ENCODE peak calls at places on chromosomes 12 and 14, in ten cellular contexts. X is WERI-Rb-1; F is GM12878; D is sigmoid colon; E is psoas muscle; O is stomach; B is left ventricle myocardium inferior; T is CD4-positive, alpha-beta T cell; P is heart right ventricle; N is colonic mucosa. R is an unnamed sample.

GRCh38 chr12:32776258-32776657 is 20.6 kb upstream of the YARS2 start:
- DNase-seq in X (no peak), F (no peak), D (no peak), E (no peak), O (no peak), B (no peak), T (no peak), P (no peak), N (no peak), R (no peak)

GRCh38 chr12:9798008-9798619 is 29.2 kb upstream of the KLRF1 start:
- DNase-seq in X (peak), F (peak), D (no peak), E (no peak), O (peak), B (no peak), T (peak), P (no peak), N (peak), R (peak)

GRCh38 chr12:96196781-96197180 is 2.6 kb downstream of the ELK3 start:
- DNase-seq in X (no peak), F (no peak), D (no peak), E (no peak), O (no peak), B (no peak), T (no peak), P (no peak), N (no peak), R (no peak)

GRCh38 chr12:112967858-112968257 is 10.5 kb upstream of the OAS2 start:
- DNase-seq in X (no peak), F (no peak), D (no peak), E (no peak), O (no peak), B (no peak), T (no peak), P (no peak), N (no peak), R (no peak)

GRCh38 chr12:3000548-3001275 is 41.5 kb downstream of the TEAD4 start:
- DNase-seq in X (peak), F (no peak), D (no peak), E (no peak), O (no peak), B (no peak), T (no peak), P (no peak), N (no peak), R (no peak)

GRCh38 chr12:32265920-32266319 is 133.4 kb upstream of the FGD4 start:
- DNase-seq in X (no peak), F (no peak), D (no peak), E (no peak), O (no peak), B (no peak), T (no peak), P (no peak), N (no peak), R (no peak)

GRCh38 chr12:103373088-103373523 is 122.7 kb downstream of the C12orf42 start:
- DNase-seq in X (no peak), F (no peak), D (no peak), E (no peak), O (peak), B (no peak), T (no peak), P (no peak), N (no peak), R (no peak)

GRCh38 chr12:8948711-8949524 is 527 bp downstream of the M6PR start:
- DNase-seq in X (peak), F (no peak), D (no peak), E (no peak), O (no peak), B (no peak), T (no peak), P (no peak), N (peak), R (no peak)

GRCh38 chr12:59629890-59630289 is 34.1 kb downstream of the SLC16A7 start:
- DNase-seq in X (no peak), F (no peak), D (no peak), E (no peak), O (no peak), B (no peak), T (no peak), P (no peak), N (no peak), R (no peak)

GRCh38 chr12:85516667-85517325 is 236.8 kb downstream of the ALX1 start:
- DNase-seq in X (no peak), F (no peak), D (no peak), E (no peak), O (no peak), B (no peak), T (no peak), P (no peak), N (no peak), R (peak)

GRCh38 chr14:30337456-30337855 is 221.5 kb upstream of the G2E3 start:
- DNase-seq in X (no peak), F (no peak), D (no peak), E (no peak), O (no peak), B (no peak), T (no peak), P (no peak), N (no peak), R (no peak)

GRCh38 chr12:19972325-19973288 is 395.7 kb upstream of the PDE3A start:
- DNase-seq in X (no peak), F (peak), D (no peak), E (no peak), O (no peak), B (no peak), T (no peak), P (no peak), N (no peak), R (no peak)

GRCh38 chr12:53739285-53740129 is 12.3 kb upstream of the CALCOCO1 start:
- DNase-seq in X (no peak), F (no peak), D (no peak), E (no peak), O (no peak), B (no peak), T (no peak), P (no peak), N (no peak), R (no peak)

GRCh38 chr12:93429852-93430251 is 11.9 kb downstream of the UBE2N start:
- DNase-seq in X (no peak), F (no peak), D (no peak), E (no peak), O (no peak), B (no peak), T (no peak), P (no peak), N (no peak), R (no peak)

GRCh38 chr14:52068741-52069616 is at the start of gene NID2:
- DNase-seq in X (peak), F (no peak), D (peak), E (peak), O (peak), B (peak), T (no peak), P (peak), N (peak), R (no peak)

GRCh38 chr12:75489187-75489586 is 8.6 kb downstream of the GLIPR1 start:
- DNase-seq in X (no peak), F (no peak), D (no peak), E (no peak), O (no peak), B (no peak), T (no peak), P (no peak), N (no peak), R (no peak)

GRCh38 chr12:131091976-131092691 is 138.4 kb downstream of the ADGRD1 start:
- DNase-seq in X (no peak), F (peak), D (peak), E (no peak), O (no peak), B (no peak), T (no peak), P (peak), N (no peak), R (no peak)

GRCh38 chr12:14258468-14258947 is 107.0 kb upstream of the ATF7IP start:
- DNase-seq in X (no peak), F (no peak), D (no peak), E (peak), O (no peak), B (no peak), T (no peak), P (no peak), N (peak), R (no peak)

GRCh38 chr14:54597795-54598443 is 31.0 kb downstream of the SAMD4A start:
- DNase-seq in X (peak), F (no peak), D (no peak), E (no peak), O (no peak), B (no peak), T (no peak), P (no peak), N (no peak), R (no peak)

GRCh38 chr12:131454418-131455217 is 256.3 kb upstream of the SFSWAP start:
- DNase-seq in X (peak), F (no peak), D (no peak), E (no peak), O (peak), B (no peak), T (peak), P (peak), N (no peak), R (no peak)

GRCh38 chr12:82019533-82019932 is 260.4 kb upstream of the PPFIA2 start:
- DNase-seq in X (no peak), F (no peak), D (no peak), E (no peak), O (no peak), B (no peak), T (no peak), P (no peak), N (no peak), R (no peak)

GRCh38 chr14:61561657-61562276 is 133.5 kb upstream of the HIF1A start:
- DNase-seq in X (no peak), F (no peak), D (peak), E (peak), O (peak), B (peak), T (no peak), P (peak), N (peak), R (peak)

GRCh38 chr14:81169711-81170103 is 51.1 kb downstream of the GTF2A1 start:
- DNase-seq in X (no peak), F (no peak), D (peak), E (peak), O (peak), B (peak), T (no peak), P (peak), N (peak), R (no peak)

GRCh38 chr14:55582741-55583140 is 2.7 kb downstream of the KTN1 start:
- DNase-seq in X (no peak), F (no peak), D (no peak), E (no peak), O (no peak), B (no peak), T (no peak), P (no peak), N (no peak), R (no peak)

GRCh38 chr14:93234798-93235197 is 27.7 kb downstream of the UBR7 start:
- DNase-seq in X (no peak), F (no peak), D (no peak), E (no peak), O (no peak), B (no peak), T (no peak), P (no peak), N (no peak), R (peak)

GRCh38 chr14:33699300-33699699 is 251.6 kb downstream of the EGLN3 start:
- DNase-seq in X (no peak), F (no peak), D (no peak), E (no peak), O (no peak), B (no peak), T (no peak), P (no peak), N (no peak), R (no peak)

GRCh38 chr12:49126852-49127763 is 4.1 kb downstream of the TUBA1B start:
- DNase-seq in X (no peak), F (no peak), D (peak), E (no peak), O (no peak), B (no peak), T (no peak), P (no peak), N (no peak), R (no peak)

GRCh38 chr12:79422060-79422812 is 268.5 kb downstream of the PAWR start:
- DNase-seq in X (no peak), F (no peak), D (no peak), E (no peak), O (no peak), B (no peak), T (no peak), P (no peak), N (no peak), R (no peak)

GRCh38 chr12:110857528-110857927 is 10.7 kb downstream of the CCDC63 start:
- DNase-seq in X (no peak), F (no peak), D (no peak), E (no peak), O (no peak), B (no peak), T (no peak), P (no peak), N (no peak), R (no peak)

GRCh38 chr14:105165134-105165704 is 3.4 kb downstream of the JAG2 start:
- DNase-seq in X (no peak), F (no peak), D (no peak), E (no peak), O (no peak), B (no peak), T (no peak), P (no peak), N (peak), R (no peak)
- H3K27ac ChIP-seq in X (peak), F (no peak), D (no peak), E (peak), O (no peak), B (peak), T (no peak), P (no peak), N (no peak), R (peak)

DNA sequence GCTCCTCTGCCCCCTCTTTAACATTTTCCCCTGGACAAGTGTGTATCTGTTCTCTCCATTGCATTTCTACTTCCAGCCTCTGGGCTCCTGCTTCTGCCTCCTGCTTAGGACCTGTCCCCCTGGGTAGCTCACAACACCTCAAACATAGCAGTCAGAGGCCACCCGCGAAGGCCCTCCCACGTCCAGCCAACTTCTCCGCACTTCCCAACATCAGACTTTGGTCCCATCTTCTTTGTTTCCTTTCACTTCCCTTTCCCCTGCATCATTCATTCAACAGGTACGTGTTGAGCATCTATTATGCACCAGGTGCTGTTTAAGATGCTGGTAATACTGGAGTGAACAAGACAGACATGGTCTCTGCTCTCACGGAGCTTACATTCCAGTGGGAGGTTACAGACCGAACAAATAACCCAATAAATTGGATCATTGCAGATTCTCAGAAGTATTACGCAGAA is 3.1 kb downstream of the C12orf57 start:
- DNase-seq in X (no peak), F (no peak), D (no peak), E (peak), O (no peak), B (peak), T (no peak), P (no peak), N (no peak), R (no peak)
- H3K27ac ChIP-seq in X (peak), F (peak), D (peak), E (no peak), O (peak), B (peak), T (peak), P (no peak), N (peak), R (peak)

GRCh38 chr14:104746951-104747481 is 5.9 kb upstream of the SIVA1 start:
- DNase-seq in X (no peak), F (no peak), D (peak), E (peak), O (peak), B (no peak), T (no peak), P (no peak), N (peak), R (peak)
- H3K27ac ChIP-seq in X (no peak), F (no peak), D (peak), E (peak), O (peak), B (peak), T (no peak), P (no peak), N (peak), R (peak)

GRCh38 chr12:101881228-101881627 is 3.8 kb downstream of the DRAM1 start:
- DNase-seq in X (no peak), F (no peak), D (no peak), E (no peak), O (no peak), B (no peak), T (no peak), P (no peak), N (no peak), R (no peak)
- H3K27ac ChIP-seq in X (no peak), F (no peak), D (no peak), E (no peak), O (no peak), B (no peak), T (no peak), P (no peak), N (no peak), R (no peak)

DNA sequence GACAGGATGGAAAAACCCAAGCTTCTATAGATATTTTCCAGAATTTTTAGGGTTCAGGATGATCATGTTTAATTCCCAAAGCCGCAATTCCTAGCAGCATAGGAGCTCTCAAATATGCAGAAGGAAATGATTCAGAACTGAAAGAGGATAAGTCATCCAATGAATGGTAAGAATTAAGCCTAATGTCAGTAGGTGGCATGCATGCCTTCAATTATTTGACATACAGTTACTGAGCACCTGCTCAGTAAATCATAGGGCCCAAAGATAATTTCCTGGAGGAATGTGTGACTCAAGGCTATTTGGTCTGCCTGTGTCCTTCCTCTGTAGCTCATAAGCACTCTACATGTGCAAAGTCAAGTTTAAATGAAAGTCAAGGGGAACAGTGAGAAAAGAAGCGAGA is 116.8 kb upstream of the SLC38A4 start:
- DNase-seq in X (no peak), F (no peak), D (no peak), E (no peak), O (no peak), B (no peak), T (no peak), P (no peak), N (no peak), R (no peak)
- H3K27ac ChIP-seq in X (no peak), F (no peak), D (no peak), E (no peak), O (no peak), B (no peak), T (no peak), P (no peak), N (no peak), R (peak)

GRCh38 chr12:70607107-70607506 is 30.1 kb downstream of the PTPRB start:
- DNase-seq in X (no peak), F (no peak), D (no peak), E (no peak), O (no peak), B (no peak), T (no peak), P (no peak), N (no peak), R (no peak)
- H3K27ac ChIP-seq in X (no peak), F (no peak), D (no peak), E (no peak), O (no peak), B (peak), T (no peak), P (peak), N (no peak), R (no peak)

GRCh38 chr14:103997391-103997790 is 55.1 kb upstream of the RD3L start:
- DNase-seq in X (no peak), F (no peak), D (no peak), E (no peak), O (no peak), B (no peak), T (no peak), P (no peak), N (no peak), R (no peak)

GRCh38 chr14:103998027-103998426 is 55.7 kb upstream of the RD3L start:
- DNase-seq in X (no peak), F (no peak), D (no peak), E (no peak), O (no peak), B (no peak), T (no peak), P (no peak), N (no peak), R (no peak)

GRCh38 chr14:103995876-103996275 is 53.5 kb upstream of the RD3L start:
- DNase-seq in X (no peak), F (no peak), D (no peak), E (no peak), O (no peak), B (no peak), T (no peak), P (no peak), N (no peak), R (no peak)

GRCh38 chr14:103999795-104000440 is 57.6 kb upstream of the RD3L start:
- DNase-seq in X (no peak), F (no peak), D (no peak), E (no peak), O (no peak), B (no peak), T (no peak), P (no peak), N (no peak), R (no peak)

GRCh38 chr14:103994535-103995184 is 52.3 kb upstream of the RD3L start:
- DNase-seq in X (no peak), F (no peak), D (no peak), E (no peak), O (no peak), B (no peak), T (no peak), P (no peak), N (no peak), R (peak)
- H3K27ac ChIP-seq in X (no peak), F (no peak), D (no peak), E (no peak), O (no peak), B (no peak), T (no peak), P (no peak), N (no peak), R (peak)

R was measured in epithelial cell of prostate.